ENCODE peak calls at places on chromosome 22, in four cellular contexts. X, H, Z and J are unnamed samples.

GRCh38 chr22:48782817-48783511 is 1044.7 kb downstream of the BRD1 start:
- DNase-seq in X (no peak), H (no peak), Z (no peak), J (no peak)

GRCh38 chr22:17951315-17951714 is 73.0 kb downstream of the MICAL3 start:
- DNase-seq in X (no peak), H (no peak), Z (no peak), J (no peak)

GRCh38 chr22:47091921-47092700 is 329.7 kb downstream of the TBC1D22A start:
- DNase-seq in X (no peak), H (no peak), Z (no peak), J (no peak)

GRCh38 chr22:44309137-44309536 is 3.6 kb downstream of the SHISAL1 start:
- DNase-seq in X (peak), H (no peak), Z (no peak), J (no peak)

GRCh38 chr22:21032037-21032842 is at the start of gene SLC7A4:
- DNase-seq in X (no peak), H (no peak), Z (no peak), J (no peak)

GRCh38 chr22:49959782-49960158 is 802 bp upstream of the PIM3 start:
- DNase-seq in X (no peak), H (no peak), Z (no peak), J (no peak)

GRCh38 chr22:49429066-49429465 is 398.6 kb downstream of the BRD1 start:
- DNase-seq in X (no peak), H (no peak), Z (no peak), J (no peak)

GRCh38 chr22:19789828-19790227 is 29.2 kb downstream of the TBX1 start:
- DNase-seq in X (no peak), H (no peak), Z (no peak), J (no peak)

GRCh38 chr22:36238348-36239149 is 778 bp downstream of the APOL2 start:
- DNase-seq in X (peak), H (no peak), Z (no peak), J (no peak)

GRCh38 chr22:39994046-39994565 is 648 bp upstream of the FAM83F start:
- DNase-seq in X (no peak), H (no peak), Z (no peak), J (no peak)

GRCh38 chr22:48937032-48937639 is 890.5 kb downstream of the BRD1 start:
- DNase-seq in X (no peak), H (peak), Z (no peak), J (no peak)

GRCh38 chr22:20616451-20617043 is 109.1 kb downstream of the MED15 start:
- DNase-seq in X (no peak), H (no peak), Z (no peak), J (no peak)

GRCh38 chr22:36356708-36357694 is 30.8 kb downstream of the MYH9 start:
- DNase-seq in X (no peak), H (no peak), Z (no peak), J (no peak)

GRCh38 chr22:47450876-47451475 is 688.5 kb downstream of the TBC1D22A start:
- DNase-seq in X (no peak), H (no peak), Z (no peak), J (no peak)

GRCh38 chr22:46107089-46107664 is 43.1 kb upstream of the PPARA start:
- DNase-seq in X (no peak), H (peak), Z (no peak), J (no peak)

GRCh38 chr22:19382240-19382639 is 49.3 kb downstream of the HIRA start:
- DNase-seq in X (no peak), H (no peak), Z (no peak), J (no peak)

GRCh38 chr22:48902001-48902869 is 925.4 kb downstream of the BRD1 start:
- DNase-seq in X (no peak), H (no peak), Z (no peak), J (no peak)

GRCh38 chr22:44000123-44000522 is 24.0 kb upstream of the PARVB start:
- DNase-seq in X (no peak), H (no peak), Z (no peak), J (no peak)

GRCh38 chr22:42939941-42940653 is 74.9 kb downstream of the PACSIN2 start:
- DNase-seq in X (no peak), H (no peak), Z (no peak), J (peak)

GRCh38 chr22:50191041-50191740 is 5.5 kb downstream of the TRABD start:
- DNase-seq in X (no peak), H (no peak), Z (peak), J (no peak)

GRCh38 chr22:47678667-47679287 is 916.3 kb downstream of the TBC1D22A start:
- DNase-seq in X (no peak), H (no peak), Z (no peak), J (no peak)

GRCh38 chr22:36280379-36280778 is 27.4 kb downstream of the APOL1 start:
- DNase-seq in X (no peak), H (no peak), Z (no peak), J (no peak)

GRCh38 chr22:41178425-41178975 is 26.6 kb upstream of the L3MBTL2 start:
- DNase-seq in X (peak), H (peak), Z (no peak), J (no peak)

GRCh38 chr22:17570851-17571631 is 7.7 kb downstream of the SLC25A18 start:
- DNase-seq in X (peak), H (no peak), Z (no peak), J (no peak)

GRCh38 chr22:48551061-48551460 is 1276.6 kb downstream of the BRD1 start:
- DNase-seq in X (no peak), H (no peak), Z (no peak), J (no peak)

GRCh38 chr22:49960967-49961600 is 512 bp downstream of the PIM3 start:
- DNase-seq in X (no peak), H (peak), Z (no peak), J (no peak)

GRCh38 chr22:42459273-42460040 is 27.3 kb upstream of the NFAM1 start:
- DNase-seq in X (no peak), H (no peak), Z (no peak), J (no peak)

GRCh38 chr22:17931400-17931825 is 92.9 kb downstream of the MICAL3 start:
- DNase-seq in X (no peak), H (no peak), Z (no peak), J (no peak)

GRCh38 chr22:41873391-41873790 is 40.5 kb downstream of the SREBF2 start:
- DNase-seq in X (no peak), H (no peak), Z (no peak), J (no peak)

DNA sequence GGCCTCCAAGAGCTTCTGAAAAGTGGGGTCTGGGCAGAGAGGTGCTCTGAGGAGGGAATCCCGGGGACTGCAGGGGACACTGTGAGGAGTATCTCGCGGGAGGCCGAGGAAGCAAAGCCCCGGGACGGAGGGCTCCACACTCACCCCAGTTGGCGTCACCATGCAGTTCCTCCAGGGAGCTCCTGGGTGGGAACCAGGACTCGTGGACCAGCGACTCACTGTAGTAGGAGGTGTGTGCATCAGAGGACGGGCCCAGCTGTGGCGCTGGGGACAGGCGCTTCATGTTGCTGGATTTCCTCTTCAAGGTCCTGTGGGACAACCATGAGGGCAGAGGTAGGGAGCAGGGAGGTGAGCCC is 4.8 kb downstream of the SUN2 start:
- DNase-seq in X (no peak), H (no peak), Z (no peak), J (no peak)
- H3K4me3 ChIP-seq in X (no peak), H (no peak), Z (no peak), J (no peak)

DNA sequence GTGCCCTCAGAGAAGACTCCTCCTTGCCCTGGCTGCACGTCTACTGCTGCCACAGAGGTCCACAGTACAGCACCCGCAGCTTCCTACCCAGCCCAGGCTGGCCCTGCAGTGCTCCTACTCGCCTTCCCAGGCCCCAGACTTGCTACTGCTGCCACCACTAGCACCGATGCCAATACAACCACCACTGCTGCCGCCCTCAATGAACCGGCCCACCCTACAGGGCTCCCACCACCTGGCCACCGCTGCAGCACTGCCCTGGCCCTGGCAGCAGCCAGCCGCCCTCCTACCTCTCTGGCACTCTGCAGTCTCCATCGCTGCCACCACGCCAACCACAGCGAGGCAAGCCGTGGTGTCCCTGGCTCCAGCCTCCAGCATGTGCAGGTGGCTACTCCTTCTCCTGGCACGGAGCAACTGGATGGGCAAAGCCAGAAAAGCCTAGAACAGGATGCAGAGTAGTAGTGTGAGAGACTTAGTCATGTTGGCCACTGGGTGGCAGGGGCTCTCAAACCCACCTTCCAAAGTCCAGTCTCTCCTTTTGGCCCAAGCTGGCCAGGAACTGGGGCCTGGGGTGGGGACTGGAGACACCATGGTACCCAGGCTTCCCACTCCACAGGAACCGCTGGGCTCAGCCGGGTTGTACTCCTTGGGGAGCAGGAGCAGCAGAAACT is 39.4 kb downstream of the C22orf42 start:
- DNase-seq in X (no peak), H (no peak), Z (no peak), J (no peak)
- TF ChIP-seq CTCF in X (no peak), H (no peak), Z (no peak), J (no peak)

GRCh38 chr22:37610480-37611148 is 2.0 kb downstream of the GGA1 start:
- DNase-seq in X (no peak), H (no peak), Z (no peak), J (no peak)
- H3K4me3 ChIP-seq in X (peak), H (no peak), Z (peak), J (peak)

DNA sequence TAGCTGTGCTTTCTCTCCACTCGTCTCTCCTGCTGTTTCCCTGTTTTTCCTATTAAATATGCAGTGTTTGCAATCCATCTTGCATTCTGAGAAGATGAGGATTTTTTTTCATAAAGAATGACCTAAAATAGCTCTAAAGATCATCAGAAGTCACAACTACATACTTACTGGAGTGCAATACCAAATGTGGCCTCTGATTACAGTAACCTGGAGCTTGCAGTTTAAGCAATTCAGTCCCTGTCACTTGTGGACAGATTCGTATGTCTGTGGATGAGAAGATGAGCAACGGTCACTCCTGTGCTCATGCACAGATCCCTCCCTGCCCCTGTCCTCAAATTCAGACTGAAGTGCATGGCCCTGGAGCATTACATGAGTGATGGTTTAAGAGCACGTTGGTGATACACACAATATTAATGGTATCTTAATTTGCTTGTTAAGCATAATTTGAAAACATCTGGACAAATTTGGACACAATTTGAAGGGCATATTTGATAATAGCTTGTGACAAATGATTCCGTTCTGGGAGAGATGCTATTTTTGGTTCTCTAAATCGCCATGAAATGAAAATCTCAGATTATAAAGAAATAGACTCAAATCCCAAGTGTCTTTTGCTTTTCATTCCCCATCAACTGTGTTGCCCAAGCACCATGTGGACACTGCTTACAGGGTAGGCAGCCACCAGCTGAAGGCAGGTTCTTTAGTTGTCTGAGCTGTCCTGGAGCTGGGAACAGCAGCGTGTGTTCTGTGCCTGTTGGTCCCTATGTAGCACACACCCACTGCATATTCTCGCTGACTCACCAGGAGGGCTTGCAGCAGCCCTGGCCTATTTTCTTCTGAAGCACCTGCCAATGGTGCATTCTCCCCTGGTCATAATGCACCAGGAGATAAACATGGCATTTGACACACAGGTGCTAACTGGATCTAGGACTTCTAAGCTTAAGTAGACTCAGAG is 32.6 kb upstream of the PRAME start:
- DNase-seq in X (no peak), H (peak), Z (no peak), J (no peak)
- TF ChIP-seq CTCF in X (no peak), H (no peak), Z (no peak), J (no peak)

GRCh38 chr22:29840498-29840897 is 2.4 kb upstream of the ASCC2 start:
- DNase-seq in X (no peak), H (no peak), Z (no peak), J (no peak)

GRCh38 chr22:29842172-29842571 is 4.1 kb upstream of the ASCC2 start:
- DNase-seq in X (no peak), H (no peak), Z (no peak), J (no peak)

GRCh38 chr22:29837780-29838598 is at the start of gene ASCC2:
- DNase-seq in X (peak), H (peak), Z (peak), J (peak)

GRCh38 chr22:29842740-29843139 is 4.7 kb upstream of the ASCC2 start:
- DNase-seq in X (peak), H (no peak), Z (no peak), J (no peak)

DNA sequence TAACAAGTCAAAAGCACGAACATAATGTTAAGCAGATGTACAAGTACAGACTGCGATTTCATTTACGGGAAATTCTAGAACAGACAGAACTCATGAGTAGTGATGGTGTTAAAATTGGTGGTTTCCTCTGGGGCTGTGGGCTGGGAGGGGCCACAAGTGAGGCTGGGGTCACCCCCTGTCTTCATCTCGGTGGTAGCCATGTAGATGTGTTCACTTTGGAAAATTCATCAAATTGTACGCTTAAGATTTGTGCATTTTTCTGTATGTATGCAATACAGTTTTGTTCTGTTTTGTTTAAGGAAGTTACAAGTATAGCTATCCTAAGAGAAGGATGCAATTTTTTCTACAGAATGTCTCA is 504 bp upstream of the ASCC2 start:
- DNase-seq in X (no peak), H (no peak), Z (no peak), J (no peak)
- H3K4me3 ChIP-seq in X (peak), H (peak), Z (peak), J (peak)